ENCODE peak calls at places on chromosomes 11 and 22, in ten cellular contexts. W, G, K, D, Y, U, L, C, P and N are unnamed samples.

GRCh38 chr22:49064836-49065235 is 762.8 kb downstream of the BRD1 start:
- DNase-seq in L (no peak), K (no peak), C (no peak), W (no peak), Y (no peak), U (no peak), D (no peak), G (no peak), P (no peak), N (no peak)

GRCh38 chr11:64916040-64916847 is 765 bp downstream of the ATG2A start:
- DNase-seq in K (no peak), Y (no peak), C (peak), U (peak), W (peak), G (peak), P (peak), D (peak), L (peak), N (no peak)

GRCh38 chr22:38454011-38454360 is 1.0 kb downstream of the KCNJ4 start:
- DNase-seq in C (no peak), Y (no peak), K (no peak), W (peak), D (no peak), L (no peak), U (no peak), P (no peak), G (no peak), N (no peak)

GRCh38 chr11:45424781-45425180 is 138.6 kb upstream of the SYT13 start:
- DNase-seq in Y (no peak), U (no peak), G (no peak), C (no peak), K (no peak), L (no peak), D (no peak), P (no peak), W (no peak), N (no peak)

GRCh38 chr11:110199184-110199981 is 97.0 kb downstream of the RDX start:
- DNase-seq in W (no peak), L (no peak), Y (no peak), U (no peak), K (no peak), P (peak), D (peak), C (no peak), G (no peak), N (no peak)

GRCh38 chr22:29621761-29622526 is 18.5 kb downstream of the NF2 start:
- DNase-seq in C (no peak), L (no peak), P (peak), Y (peak), W (no peak), G (no peak), D (no peak), K (no peak), U (no peak), N (peak)

GRCh38 chr11:110478410-110478809 is 48.7 kb downstream of the FDX1 start:
- DNase-seq in P (no peak), W (no peak), U (no peak), G (peak), K (no peak), L (no peak), D (no peak), C (no peak), Y (no peak), N (no peak)

GRCh38 chr22:20258584-20259335 is 9.4 kb downstream of the RTN4R start:
- DNase-seq in D (no peak), C (no peak), G (no peak), K (no peak), L (no peak), W (no peak), Y (no peak), P (no peak), U (no peak), N (no peak)

GRCh38 chr11:503179-503981 is 3.7 kb downstream of the RNH1 start:
- DNase-seq in C (no peak), W (no peak), L (no peak), U (peak), G (no peak), D (peak), P (no peak), K (peak), Y (no peak), N (no peak)

GRCh38 chr22:21444701-21445436 is 22.3 kb upstream of the TMEM191C start:
- DNase-seq in L (peak), K (peak), P (no peak), C (no peak), G (peak), D (peak), W (peak), Y (no peak), U (peak), N (no peak)

GRCh38 chr11:1752907-1753425 is 2.6 kb upstream of the IFITM10 start:
- DNase-seq in C (no peak), G (no peak), D (no peak), W (peak), K (no peak), P (no peak), L (no peak), U (peak), Y (no peak), N (no peak)

GRCh38 chr11:1750840-1751520 is 585 bp upstream of the IFITM10 start:
- DNase-seq in W (no peak), L (no peak), K (no peak), P (peak), G (no peak), C (no peak), U (peak), Y (no peak), D (no peak), N (no peak)

GRCh38 chr11:1751521-1751921 is 1.1 kb upstream of the IFITM10 start:
- DNase-seq in G (no peak), P (no peak), C (no peak), Y (no peak), D (no peak), K (peak), U (peak), W (no peak), L (no peak), N (no peak)

GRCh38 chr11:1753426-1754305 is 3.3 kb upstream of the IFITM10 start:
- DNase-seq in U (peak), C (no peak), D (peak), Y (no peak), G (no peak), P (no peak), L (no peak), W (no peak), K (no peak), N (no peak)

GRCh38 chr11:1751999-1752906 is 1.9 kb upstream of the IFITM10 start:
- DNase-seq in G (no peak), Y (no peak), U (peak), D (no peak), L (no peak), W (no peak), K (no peak), C (no peak), P (no peak), N (no peak)
- H3K27ac ChIP-seq in G (no peak), Y (no peak), U (peak), D (no peak), L (peak), W (no peak), K (peak), C (no peak), P (no peak), N (no peak)

GRCh38 chr11:3000032-3000961 is 8.2 kb upstream of the NAP1L4 start:
- DNase-seq in W (peak), K (peak), P (no peak), C (no peak), L (peak), G (no peak), U (peak), Y (peak), D (peak), N (peak)
- H3K27ac ChIP-seq in W (peak), K (peak), P (peak), C (no peak), L (peak), G (no peak), U (no peak), Y (no peak), D (peak), N (peak)

DNA sequence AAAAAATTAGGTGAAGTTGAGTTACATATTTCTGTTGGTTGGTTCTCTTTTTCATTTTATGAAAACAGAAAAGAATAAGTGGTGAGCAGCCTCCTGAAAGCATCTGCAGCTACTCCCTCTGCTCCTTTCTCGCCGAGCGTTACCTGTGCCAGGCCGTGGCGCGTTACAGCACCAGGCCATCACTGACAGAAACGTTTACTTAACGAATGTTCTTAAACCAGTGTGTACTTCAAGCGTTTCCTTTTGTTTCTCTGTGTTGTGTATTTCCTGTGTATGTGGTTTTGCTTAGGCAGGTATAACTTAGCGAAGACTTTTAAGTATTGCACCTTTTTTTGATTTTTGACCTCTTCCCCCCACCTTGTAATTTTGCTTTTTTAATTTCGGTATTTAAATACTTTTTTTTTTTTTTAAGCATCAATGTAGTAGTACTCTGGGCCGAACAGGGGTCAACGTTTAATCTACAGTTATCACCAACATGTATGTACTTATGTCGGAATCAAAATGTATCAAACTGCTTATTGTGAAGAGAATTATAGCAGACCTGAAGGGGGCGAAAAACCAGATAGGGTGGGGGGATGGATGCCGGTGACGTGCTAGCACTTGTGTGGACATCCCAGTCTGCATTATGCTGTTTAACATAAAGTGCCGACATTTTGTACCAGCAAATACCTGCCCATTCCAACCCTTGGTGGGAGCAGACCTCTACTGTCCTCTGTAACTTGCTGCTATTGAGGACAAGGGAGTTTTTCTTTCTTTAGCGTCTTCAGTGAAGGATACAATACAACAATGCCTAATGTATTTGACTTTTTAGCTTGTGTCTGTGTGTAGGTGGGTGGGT is 21.6 kb upstream of the ADSL start:
- DNase-seq in G (no peak), C (peak), Y (no peak), L (peak), K (no peak), D (no peak), U (no peak), W (no peak), P (no peak), N (no peak)
- H3K27ac ChIP-seq in G (no peak), C (peak), Y (no peak), L (peak), K (no peak), D (no peak), U (no peak), W (no peak), P (no peak), N (no peak)

GRCh38 chr11:15698855-15699254 is 584.1 kb downstream of the INSC start:
- DNase-seq in L (no peak), Y (no peak), W (no peak), K (no peak), U (no peak), C (no peak), D (no peak), G (no peak), P (no peak), N (no peak)

GRCh38 chr11:15700456-15700855 is 585.7 kb downstream of the INSC start:
- DNase-seq in C (no peak), D (no peak), L (no peak), K (no peak), Y (no peak), G (no peak), U (no peak), P (no peak), W (no peak), N (no peak)

GRCh38 chr11:15697437-15698236 is 582.9 kb downstream of the INSC start:
- DNase-seq in L (no peak), G (no peak), D (no peak), P (no peak), Y (no peak), K (no peak), U (no peak), W (no peak), C (no peak), N (no peak)

GRCh38 chr11:15696069-15696468 is 581.3 kb downstream of the INSC start:
- DNase-seq in G (no peak), Y (no peak), U (no peak), P (no peak), D (no peak), K (no peak), L (no peak), C (no peak), W (no peak), N (no peak)

DNA sequence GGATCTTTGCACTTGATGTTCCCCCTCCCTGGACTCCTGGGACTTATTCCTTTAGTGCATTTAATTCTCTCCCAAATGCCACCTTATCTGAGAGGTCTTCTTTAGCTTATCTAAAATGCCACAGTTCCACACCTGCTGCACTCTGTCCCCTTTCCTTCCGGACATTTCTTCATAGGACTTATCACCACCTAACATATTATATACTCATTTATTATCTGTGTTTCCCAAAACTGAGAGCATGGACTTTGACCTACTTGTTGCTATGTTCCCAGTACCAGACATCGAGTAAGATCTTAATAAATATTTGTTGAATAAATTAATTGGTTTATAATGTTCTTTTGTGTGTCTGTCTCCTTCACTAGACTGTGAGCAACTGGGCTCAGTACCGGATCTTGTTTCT is 585.3 kb downstream of the INSC start:
- DNase-seq in U (no peak), L (no peak), Y (no peak), W (no peak), C (no peak), D (no peak), P (no peak), G (no peak), K (no peak), N (no peak)
- H3K27ac ChIP-seq in U (no peak), L (no peak), Y (no peak), W (no peak), C (no peak), D (no peak), P (no peak), G (no peak), K (no peak), N (no peak)

DNA sequence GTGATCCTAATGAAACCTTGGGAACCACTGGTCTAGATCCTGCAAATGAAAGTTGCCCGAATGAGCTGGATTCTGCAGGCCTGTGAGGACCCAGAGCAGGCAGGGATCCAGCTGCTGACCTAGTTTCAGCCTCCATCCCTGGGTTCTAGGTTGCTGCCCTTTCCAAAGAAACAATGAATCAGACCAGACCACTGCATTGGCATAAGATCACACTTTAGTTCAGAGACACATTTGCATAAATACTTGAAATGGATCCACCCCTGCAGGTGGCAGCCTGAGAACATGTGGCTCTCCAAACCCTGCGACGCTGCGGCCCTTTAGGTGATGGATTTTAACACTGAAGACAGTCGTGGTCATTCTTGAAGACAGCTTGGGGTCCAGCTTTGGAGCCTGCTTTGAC is 23.7 kb downstream of the ADAMTS8 start:
- DNase-seq in C (no peak), W (no peak), D (no peak), U (no peak), K (no peak), P (no peak), L (no peak), G (peak), Y (no peak), N (no peak)
- H3K27ac ChIP-seq in C (no peak), W (no peak), D (no peak), U (no peak), K (no peak), P (no peak), L (peak), G (peak), Y (no peak), N (no peak)

GRCh38 chr11:68353669-68354068 is 41.3 kb downstream of the LRP5 start:
- DNase-seq in W (no peak), K (no peak), C (no peak), L (no peak), Y (no peak), U (no peak), D (no peak), G (no peak), P (no peak), N (no peak)

GRCh38 chr11:68351450-68352275 is 39.3 kb downstream of the LRP5 start:
- DNase-seq in D (no peak), G (no peak), L (no peak), C (no peak), Y (no peak), P (no peak), U (no peak), W (no peak), K (no peak), N (no peak)

GRCh38 chr11:68354181-68354872 is 41.9 kb downstream of the LRP5 start:
- DNase-seq in U (peak), G (no peak), P (peak), D (peak), W (peak), K (peak), L (peak), Y (peak), C (no peak), N (peak)

GRCh38 chr11:68352591-68352990 is 40.2 kb downstream of the LRP5 start:
- DNase-seq in W (no peak), U (no peak), C (no peak), L (no peak), Y (no peak), P (no peak), K (no peak), G (no peak), D (no peak), N (no peak)

DNA sequence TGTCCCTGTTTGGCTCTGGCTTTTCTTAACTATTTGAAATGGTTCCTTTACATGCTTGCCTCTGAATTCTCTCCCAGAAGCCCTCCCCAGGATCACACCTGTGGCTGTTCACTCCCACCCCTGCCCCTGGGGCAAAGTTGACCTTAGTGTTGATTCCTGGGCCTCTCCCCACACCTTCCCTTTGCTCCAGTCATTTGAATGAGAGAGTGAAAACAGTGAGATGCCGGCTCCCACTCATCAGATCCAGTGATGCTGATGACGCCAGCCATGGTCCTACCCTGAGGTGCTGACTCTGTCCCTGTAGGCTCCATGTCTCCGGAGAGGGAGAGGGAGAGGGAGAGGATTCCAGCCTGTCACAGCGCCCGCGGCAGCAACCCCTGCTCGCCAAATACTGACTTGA is 40.7 kb downstream of the LRP5 start:
- DNase-seq in K (no peak), U (no peak), L (no peak), C (no peak), W (no peak), G (no peak), D (no peak), Y (no peak), P (no peak), N (no peak)
- H3K27ac ChIP-seq in K (peak), U (peak), L (peak), C (no peak), W (peak), G (no peak), D (no peak), Y (no peak), P (peak), N (no peak)

DNA sequence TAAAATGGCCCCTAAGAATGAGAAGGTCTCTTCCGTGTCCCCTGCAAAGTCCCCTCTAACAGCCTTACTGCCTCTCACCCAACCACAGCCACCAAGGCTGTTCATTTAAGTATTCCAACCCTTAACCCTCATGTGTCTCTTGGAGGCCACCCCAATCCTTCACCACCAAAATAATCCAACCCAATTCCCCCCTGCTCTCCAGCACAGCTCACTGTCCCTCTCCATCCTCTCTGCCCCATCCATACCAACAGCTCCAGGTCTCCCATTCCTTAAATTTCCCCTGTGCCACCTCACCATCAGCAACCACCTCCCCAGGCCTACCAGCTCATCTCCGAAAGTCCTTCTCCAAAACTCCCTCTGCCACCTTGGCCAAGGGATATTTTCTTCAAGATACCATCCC is 1.4 kb downstream of the FAM168A start:
- DNase-seq in P (no peak), D (no peak), G (no peak), K (no peak), L (no peak), W (no peak), U (no peak), C (no peak), Y (no peak), N (no peak)
- H3K27ac ChIP-seq in P (no peak), D (no peak), G (no peak), K (no peak), L (no peak), W (no peak), U (no peak), C (no peak), Y (no peak), N (no peak)